ENCODE peak calls at places on chromosomes 5 and 9, in eight cellular contexts. N is GM20000, C is lower lobe of right lung, G is H1, J is epithelial cell of esophagus, R is tibial artery, U is HFFc6, P is GM23338. Z is an unnamed sample.

GRCh38 chr5:174424219-174425053 is 299.9 kb upstream of the MSX2 start:
- DNase-seq in J (no peak), P (no peak), G (no peak), U (no peak), N (no peak), R (no peak), C (no peak), Z (no peak)

GRCh38 chr9:16039988-16040761 is 487.3 kb downstream of the CCDC171 start:
- DNase-seq in N (no peak), C (no peak), R (no peak), J (no peak), U (no peak), P (peak), G (no peak), Z (peak)

GRCh38 chr9:10260501-10260900 is 352.3 kb downstream of the PTPRD start:
- DNase-seq in R (no peak), J (no peak), P (peak), C (no peak), U (no peak), G (no peak), N (no peak), Z (no peak)

GRCh38 chr5:77957516-77957915 is 181.4 kb upstream of the TBCA start:
- DNase-seq in P (peak), U (no peak), N (no peak), C (no peak), R (no peak), G (no peak), J (no peak), Z (peak)

GRCh38 chr5:174612686-174613085 is 111.7 kb upstream of the MSX2 start:
- DNase-seq in R (no peak), J (peak), N (no peak), P (no peak), C (no peak), G (no peak), U (no peak), Z (no peak)

GRCh38 chr5:177510567-177511053 is 984 bp upstream of the DOK3 start:
- DNase-seq in J (no peak), G (no peak), N (no peak), C (peak), P (no peak), U (no peak), R (no peak), Z (no peak)

GRCh38 chr9:134600836-134601638 is 40.6 kb upstream of the COL5A1 start:
- DNase-seq in C (no peak), J (no peak), P (no peak), N (no peak), R (peak), G (no peak), U (no peak), Z (no peak)

GRCh38 chr5:150358261-150359095 is 981 bp downstream of the TCOF1 start:
- DNase-seq in P (peak), N (no peak), G (no peak), R (no peak), J (peak), C (no peak), U (no peak), Z (no peak)

GRCh38 chr9:112755059-112755458 is 4.5 kb downstream of the SNX30 start:
- DNase-seq in P (no peak), N (no peak), C (no peak), U (no peak), G (no peak), R (no peak), J (peak), Z (no peak)

GRCh38 chr9:127397722-127398647 is 1.0 kb downstream of the SLC2A8 start:
- DNase-seq in C (peak), J (peak), P (peak), N (peak), R (peak), U (peak), G (no peak), Z (peak)

GRCh38 chr5:95365302-95366095 is 25.7 kb upstream of the FAM81B start:
- DNase-seq in N (no peak), R (no peak), P (no peak), J (peak), C (no peak), U (no peak), G (no peak), Z (no peak)

GRCh38 chr9:12694013-12694412 is 828 bp downstream of the TYRP1 start:
- DNase-seq in J (no peak), G (no peak), N (no peak), P (no peak), C (peak), U (no peak), R (no peak), Z (no peak)

GRCh38 chr5:554284-554988 is 30.2 kb upstream of the SLC9A3 start:
- DNase-seq in U (no peak), C (no peak), G (no peak), N (no peak), J (no peak), P (no peak), R (no peak), Z (no peak)

GRCh38 chr5:87327998-87328397 is 60.3 kb downstream of the RASA1 start:
- DNase-seq in N (no peak), R (no peak), C (no peak), P (no peak), U (no peak), G (no peak), J (no peak), Z (no peak)

GRCh38 chr9:128204858-128205257 is 1.7 kb downstream of the DNM1 start:
- DNase-seq in P (no peak), J (no peak), U (no peak), R (no peak), G (no peak), N (no peak), C (no peak), Z (no peak)

GRCh38 chr9:849431-849830 is 7.9 kb downstream of the DMRT1 start:
- DNase-seq in N (no peak), R (no peak), G (no peak), J (no peak), U (no peak), C (no peak), P (no peak), Z (no peak)

GRCh38 chr5:10913846-10914245 is 152.8 kb upstream of the DAP start:
- DNase-seq in P (no peak), C (no peak), U (peak), N (peak), G (no peak), J (peak), R (no peak), Z (no peak)

GRCh38 chr5:76337949-76338589 is 65.0 kb upstream of the IQGAP2 start:
- DNase-seq in P (peak), U (peak), G (peak), C (no peak), N (peak), J (peak), R (no peak), Z (peak)

GRCh38 chr5:125180222-125180621 is 433.8 kb upstream of the ZNF608 start:
- DNase-seq in U (no peak), N (no peak), R (no peak), J (peak), G (no peak), P (no peak), C (no peak), Z (no peak)

GRCh38 chr5:134851307-134851923 is 5.6 kb downstream of the C5orf24 start:
- DNase-seq in C (no peak), P (no peak), N (no peak), G (no peak), U (peak), R (no peak), J (peak), Z (no peak)

GRCh38 chr9:6348766-6349165 is 20.6 kb downstream of the TPD52L3 start:
- DNase-seq in G (no peak), C (no peak), N (no peak), J (no peak), P (no peak), R (no peak), U (no peak), Z (no peak)

GRCh38 chr5:38602641-38603040 is 46.2 kb upstream of the LIFR start:
- DNase-seq in C (no peak), P (peak), J (no peak), N (no peak), U (no peak), G (no peak), R (no peak), Z (no peak)

GRCh38 chr5:155726267-155726666 is 600.7 kb upstream of the SGCD start:
- DNase-seq in J (peak), R (no peak), U (no peak), P (peak), C (no peak), N (no peak), G (no peak), Z (peak)

GRCh38 chr9:34988218-34989055 is 1.1 kb upstream of the DNAJB5 start:
- DNase-seq in U (no peak), C (peak), G (no peak), P (peak), N (no peak), J (no peak), R (peak), Z (peak)

DNA sequence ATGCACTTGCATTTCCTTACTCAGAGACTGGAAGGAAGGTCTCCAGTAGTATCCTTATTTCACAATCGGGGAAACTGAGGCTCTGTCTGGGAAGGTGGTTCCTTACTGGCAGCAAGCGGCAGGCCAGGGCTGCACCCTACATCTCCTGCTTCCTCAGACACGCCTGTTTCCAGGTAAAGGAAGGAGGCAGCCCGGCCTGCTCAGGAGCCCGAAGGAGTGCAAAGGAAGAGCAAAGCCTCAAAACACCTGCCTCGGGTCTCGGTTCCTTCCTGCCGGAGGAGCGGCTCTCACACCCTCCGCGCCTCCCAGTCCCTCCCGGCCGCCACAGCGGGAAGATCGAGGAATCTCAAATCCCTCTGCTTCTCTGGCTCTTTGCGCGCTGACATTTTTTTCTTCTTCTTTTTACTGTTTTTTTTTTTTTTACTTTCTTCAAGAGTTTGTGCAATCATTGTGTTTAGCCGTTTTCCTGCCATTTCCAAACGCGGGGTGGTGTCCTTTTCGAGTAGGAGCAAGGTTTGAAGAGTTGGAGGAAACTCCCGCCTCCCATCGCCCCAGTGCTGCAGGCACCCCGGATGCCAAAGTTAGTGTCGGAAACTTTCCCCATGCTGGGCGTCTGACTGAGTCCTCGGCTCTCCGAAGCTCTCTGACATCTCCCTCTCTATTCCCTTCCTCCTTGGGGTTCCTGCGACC is 1.0 kb downstream of the GGTA1 start:
- DNase-seq in U (peak), C (peak), R (peak), G (no peak), P (peak), J (peak), N (peak), Z (peak)
- TF ChIP-seq CTCF in U (peak), C (no peak), R (no peak), G (no peak), P (no peak), J (no peak), N (no peak), Z (no peak)

GRCh38 chr5:137016783-137017324 is 482.3 kb downstream of the SPOCK1 start:
- DNase-seq in P (peak), C (no peak), U (no peak), J (peak), N (no peak), G (no peak), R (no peak), Z (no peak)
- TF ChIP-seq CTCF in P (peak), C (no peak), U (no peak), J (no peak), N (no peak), G (peak), R (no peak), Z (no peak)

GRCh38 chr9:129344623-129345495 is 166.8 kb upstream of the IER5L start:
- DNase-seq in P (no peak), G (no peak), N (no peak), J (no peak), C (no peak), U (no peak), R (no peak), Z (no peak)

GRCh38 chr9:129341991-129342348 is 163.9 kb upstream of the IER5L start:
- DNase-seq in C (no peak), P (no peak), N (no peak), R (no peak), U (no peak), J (no peak), G (no peak), Z (no peak)

GRCh38 chr9:129342591-129342990 is 164.5 kb upstream of the IER5L start:
- DNase-seq in N (no peak), U (no peak), C (no peak), J (no peak), R (no peak), P (no peak), G (no peak), Z (no peak)

GRCh38 chr9:129343119-129343696 is 165.1 kb upstream of the IER5L start:
- DNase-seq in U (no peak), N (no peak), J (no peak), C (no peak), P (no peak), G (no peak), R (no peak), Z (no peak)

DNA sequence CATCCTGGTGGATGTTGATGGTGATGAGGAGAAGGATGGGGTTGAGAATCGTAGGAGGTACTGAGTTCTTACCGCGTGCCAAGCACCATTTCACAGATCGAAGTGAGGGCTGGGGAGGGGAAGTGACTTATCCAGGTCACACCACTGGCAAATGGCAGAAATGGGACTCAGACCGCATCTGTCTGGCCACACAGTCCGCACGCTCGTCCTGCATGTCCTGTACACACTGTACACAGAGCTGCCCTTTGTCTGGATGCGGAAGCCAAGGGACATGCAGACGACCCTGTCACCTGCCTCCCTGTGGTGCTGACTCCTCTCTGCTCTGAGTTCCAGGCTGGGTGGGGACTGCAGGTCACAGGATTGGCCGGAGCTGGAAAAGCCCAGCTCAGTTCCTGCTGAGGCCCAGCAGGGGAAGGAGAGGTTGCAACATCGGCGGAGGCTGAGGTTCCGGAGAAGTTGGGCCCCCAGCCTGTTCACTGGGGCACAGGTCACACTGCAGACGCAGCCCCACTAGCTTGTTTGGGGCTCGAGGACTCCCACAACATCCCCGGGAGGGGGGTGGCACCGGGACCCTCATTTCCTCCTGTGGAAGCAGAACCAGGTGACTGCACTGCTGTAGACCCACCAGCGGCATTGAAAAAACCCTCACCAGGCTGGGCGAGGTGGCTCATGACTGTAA is 165.8 kb upstream of the IER5L start:
- DNase-seq in G (no peak), J (no peak), N (no peak), P (no peak), C (peak), R (peak), U (no peak), Z (no peak)
- TF ChIP-seq CTCF in G (no peak), J (no peak), N (no peak), P (no peak), C (no peak), R (no peak), U (no peak), Z (no peak)

GRCh38 chr5:131423056-131423455 is 159.2 kb downstream of the CDC42SE2 start:
- DNase-seq in R (no peak), G (no peak), C (no peak), U (no peak), N (no peak), P (peak), J (no peak), Z (no peak)
- TF ChIP-seq CTCF in R (peak), G (peak), C (peak), U (peak), N (peak), P (peak), J (peak), Z (peak)

DNA sequence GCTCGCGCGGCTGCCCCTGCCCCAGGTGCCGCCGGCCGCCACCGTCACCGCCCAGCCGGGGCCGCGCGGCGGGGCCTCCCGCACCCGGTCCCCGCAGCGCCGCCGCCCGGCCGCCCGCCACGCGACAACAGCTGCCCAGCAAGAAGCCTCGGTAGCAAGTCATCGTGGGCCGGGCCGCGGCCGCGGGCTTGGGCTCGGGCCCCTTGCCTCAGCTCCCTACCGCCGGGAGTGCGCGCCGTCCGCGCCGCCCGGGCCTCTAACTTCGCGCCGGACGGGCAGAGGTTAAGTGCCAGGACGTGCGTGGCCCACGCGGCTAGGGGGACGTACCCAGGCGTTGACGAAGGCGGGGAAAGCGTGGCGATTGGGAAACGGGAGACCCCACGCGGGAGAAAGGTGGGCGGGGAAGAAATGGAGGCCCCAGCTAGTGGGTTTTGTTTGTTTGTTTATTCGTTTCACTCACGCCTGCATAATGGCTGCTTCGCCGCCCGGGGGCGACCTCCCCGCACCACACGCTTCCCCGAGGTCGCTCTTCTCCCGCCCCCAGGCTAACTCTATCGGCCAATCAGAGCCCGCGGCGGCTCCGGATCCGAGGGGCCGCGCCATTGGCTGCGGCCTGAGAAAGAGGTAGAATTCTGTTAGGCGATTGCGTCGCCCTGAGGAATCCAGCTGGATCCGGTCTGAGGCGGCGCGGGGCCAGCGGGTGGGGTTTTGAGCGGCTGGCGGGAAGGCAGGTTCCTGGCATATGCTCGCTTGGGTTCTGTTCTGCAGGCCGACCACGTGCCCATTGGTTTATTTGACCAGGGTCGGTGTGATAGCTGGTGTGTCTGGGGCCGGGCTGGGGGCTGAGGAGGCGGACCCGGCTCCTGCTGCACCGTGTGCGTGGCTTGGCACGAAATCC is at the start of gene NADK2:
- DNase-seq in J (peak), R (peak), G (peak), U (peak), P (peak), N (peak), C (peak), Z (peak)
- TF ChIP-seq CTCF in J (peak), R (peak), G (peak), U (peak), P (peak), N (peak), C (peak), Z (peak)

Z was measured in nephron progenitor cell.